ENCODE peak calls at places on chromosomes 16 and 17, in four cellular contexts. One of them, this sample, is unnamed.

GRCh38 chr17:79023886-79024771 is at the start of gene C1QTNF1:
- DNase-seq in endodermal cell: peak
- DNase-seq in PC-3: peak
- DNase-seq in heart right ventricle: peak
- DNase-seq in this sample: no peak

GRCh38 chr17:80377798-80378197 is 37.2 kb upstream of the ENDOV start:
- DNase-seq in endodermal cell: no peak
- DNase-seq in PC-3: no peak
- DNase-seq in heart right ventricle: no peak
- DNase-seq in this sample: no peak

GRCh38 chr16:79899316-79900110 is 299.0 kb upstream of the MAF start:
- DNase-seq in endodermal cell: no peak
- DNase-seq in PC-3: no peak
- DNase-seq in heart right ventricle: no peak
- DNase-seq in this sample: no peak

GRCh38 chr16:87970206-87970605 is 19.0 kb downstream of the BANP start:
- DNase-seq in endodermal cell: no peak
- DNase-seq in PC-3: no peak
- DNase-seq in heart right ventricle: no peak
- DNase-seq in this sample: no peak

GRCh38 chr17:795721-796120 is 13.6 kb downstream of the MRM3 start:
- DNase-seq in endodermal cell: peak
- DNase-seq in PC-3: no peak
- DNase-seq in heart right ventricle: no peak
- DNase-seq in this sample: no peak

GRCh38 chr17:2982854-2983636 is 80.4 kb downstream of the OR1D5 start:
- DNase-seq in endodermal cell: no peak
- DNase-seq in PC-3: no peak
- DNase-seq in heart right ventricle: peak
- DNase-seq in this sample: no peak

GRCh38 chr17:19706791-19707727 is 9.3 kb downstream of the SLC47A2 start:
- DNase-seq in endodermal cell: peak
- DNase-seq in PC-3: no peak
- DNase-seq in heart right ventricle: no peak
- DNase-seq in this sample: no peak

GRCh38 chr17:16938031-16938430 is 33.9 kb downstream of the TNFRSF13B start:
- DNase-seq in endodermal cell: peak
- DNase-seq in PC-3: no peak
- DNase-seq in heart right ventricle: no peak
- DNase-seq in this sample: no peak

GRCh38 chr16:59412275-59412841 is 678.2 kb upstream of the GOT2 start:
- DNase-seq in endodermal cell: no peak
- DNase-seq in PC-3: peak
- DNase-seq in heart right ventricle: no peak
- DNase-seq in this sample: peak

GRCh38 chr16:12754824-12755543 is 48.7 kb downstream of the CPPED1 start:
- DNase-seq in endodermal cell: no peak
- DNase-seq in PC-3: no peak
- DNase-seq in heart right ventricle: no peak
- DNase-seq in this sample: no peak

GRCh38 chr16:66308096-66308495 is 58.4 kb upstream of the CDH5 start:
- DNase-seq in endodermal cell: no peak
- DNase-seq in PC-3: no peak
- DNase-seq in heart right ventricle: no peak
- DNase-seq in this sample: no peak

GRCh38 chr17:3528604-3529511 is 28.8 kb downstream of the TRPV3 start:
- DNase-seq in endodermal cell: peak
- DNase-seq in PC-3: no peak
- DNase-seq in heart right ventricle: no peak
- DNase-seq in this sample: no peak

GRCh38 chr16:46482895-46483294 is 138.3 kb downstream of the SHCBP1 start:
- DNase-seq in endodermal cell: no peak
- DNase-seq in PC-3: no peak
- DNase-seq in heart right ventricle: no peak
- DNase-seq in this sample: no peak

GRCh38 chr16:10226672-10227306 is 44.6 kb upstream of the GRIN2A start:
- DNase-seq in endodermal cell: no peak
- DNase-seq in PC-3: no peak
- DNase-seq in heart right ventricle: no peak
- DNase-seq in this sample: no peak

GRCh38 chr17:37481001-37481665 is 8.6 kb upstream of the DUSP14 start:
- DNase-seq in endodermal cell: no peak
- DNase-seq in PC-3: no peak
- DNase-seq in heart right ventricle: no peak
- DNase-seq in this sample: no peak

GRCh38 chr17:27381007-27381501 is 75.2 kb upstream of the KSR1 start:
- DNase-seq in endodermal cell: peak
- DNase-seq in PC-3: peak
- DNase-seq in heart right ventricle: peak
- DNase-seq in this sample: no peak

GRCh38 chr17:27378482-27379200 is 77.6 kb upstream of the KSR1 start:
- DNase-seq in endodermal cell: peak
- DNase-seq in PC-3: no peak
- DNase-seq in heart right ventricle: no peak
- DNase-seq in this sample: no peak

GRCh38 chr17:27382025-27382424 is 74.2 kb upstream of the KSR1 start:
- DNase-seq in endodermal cell: peak
- DNase-seq in PC-3: no peak
- DNase-seq in heart right ventricle: no peak
- DNase-seq in this sample: no peak

GRCh38 chr17:27380551-27380950 is 75.7 kb upstream of the KSR1 start:
- DNase-seq in endodermal cell: no peak
- DNase-seq in PC-3: no peak
- DNase-seq in heart right ventricle: no peak
- DNase-seq in this sample: no peak

DNA sequence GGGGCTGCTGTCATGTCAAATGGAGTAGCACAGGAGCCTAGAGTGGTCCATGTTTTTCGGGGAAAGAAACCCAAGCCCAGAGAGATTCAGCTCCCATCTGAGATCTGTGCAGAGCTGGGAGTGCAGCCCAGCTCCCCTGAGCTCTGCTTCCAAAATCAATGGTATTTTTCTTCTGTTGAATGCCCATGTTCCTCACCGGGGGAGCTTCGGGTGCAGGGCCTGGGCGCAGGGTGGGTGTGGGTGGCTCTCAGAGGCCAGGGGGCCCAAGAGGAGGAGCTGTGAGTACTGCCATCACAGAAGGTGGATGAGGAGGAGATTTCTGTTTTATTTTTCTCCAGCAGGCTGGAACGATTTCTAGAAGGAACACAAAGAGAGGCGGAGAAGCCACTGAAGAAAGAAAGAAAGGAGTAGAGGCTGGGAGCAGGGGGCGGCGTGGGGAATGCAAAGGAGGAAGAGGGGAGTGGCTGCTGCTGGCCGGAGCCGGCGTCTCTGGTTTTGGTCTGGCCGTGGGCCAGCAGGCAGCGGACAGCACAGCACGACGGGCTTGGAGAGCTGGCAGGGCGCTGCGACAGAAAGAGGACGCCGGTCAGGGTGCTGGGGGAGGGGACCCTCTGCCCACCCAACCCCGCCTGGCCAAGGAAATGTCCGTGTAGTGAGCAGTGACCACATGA is 76.2 kb upstream of the KSR1 start:
- DNase-seq in endodermal cell: peak
- DNase-seq in PC-3: peak
- DNase-seq in heart right ventricle: peak
- DNase-seq in this sample: no peak
- H3K4me3 ChIP-seq in endodermal cell: no peak
- H3K4me3 ChIP-seq in PC-3: peak
- H3K4me3 ChIP-seq in heart right ventricle: peak
- H3K4me3 ChIP-seq in this sample: peak

DNA sequence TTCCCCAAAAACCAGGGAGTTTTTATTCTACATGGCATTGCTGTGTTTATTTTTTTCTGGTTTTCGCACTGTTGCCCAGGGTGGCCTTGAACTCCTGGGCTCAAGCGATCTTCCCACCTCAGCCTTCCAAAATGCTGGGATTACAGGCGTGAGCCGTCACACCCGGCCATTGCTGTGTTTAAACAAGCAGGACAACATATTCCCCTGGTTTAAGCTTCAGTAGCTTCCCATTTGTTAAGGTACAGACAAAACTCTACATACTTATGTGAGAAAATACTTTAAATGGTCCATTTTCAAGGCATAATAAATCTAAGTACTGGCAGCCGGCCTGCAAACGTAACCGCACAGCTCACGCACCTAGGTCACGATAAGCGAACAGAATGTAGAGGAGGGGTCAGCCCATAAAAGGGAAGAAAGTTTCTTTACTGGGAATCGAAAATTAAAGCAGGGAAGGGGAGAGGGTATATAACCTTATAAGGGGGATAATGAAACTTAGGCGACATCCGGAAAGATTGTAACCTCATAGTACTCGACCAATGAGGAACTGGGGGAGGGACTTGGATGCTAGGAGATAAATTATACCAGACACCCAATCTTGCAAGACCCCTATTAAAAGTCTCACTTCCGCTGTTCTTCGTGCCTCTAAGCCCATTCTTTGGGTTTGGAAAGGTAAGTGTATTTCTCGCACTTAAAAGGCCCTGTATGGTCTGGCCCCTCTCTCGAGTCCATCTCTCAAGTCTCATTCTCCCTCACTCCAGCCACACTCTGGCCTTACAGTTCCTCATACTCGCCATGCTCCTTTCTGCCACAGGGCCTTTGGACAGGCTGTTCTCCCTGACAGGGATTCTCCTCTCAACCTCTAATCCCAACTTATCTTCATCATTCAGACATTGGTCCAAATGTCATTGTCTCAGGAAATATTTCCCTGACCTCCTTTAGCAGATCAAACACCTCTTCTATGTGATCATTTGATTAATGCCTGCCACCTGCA is 59.2 kb downstream of the TEX14 start:
- DNase-seq in endodermal cell: no peak
- DNase-seq in PC-3: no peak
- DNase-seq in heart right ventricle: no peak
- DNase-seq in this sample: no peak
- H3K4me3 ChIP-seq in endodermal cell: peak
- H3K4me3 ChIP-seq in PC-3: peak
- H3K4me3 ChIP-seq in heart right ventricle: peak
- H3K4me3 ChIP-seq in this sample: peak

GRCh38 chr17:59311051-59311468 is 20.4 kb upstream of the YPEL2 start:
- DNase-seq in endodermal cell: peak
- DNase-seq in PC-3: peak
- DNase-seq in heart right ventricle: peak
- DNase-seq in this sample: no peak

GRCh38 chr17:59304811-59305210 is 26.6 kb upstream of the YPEL2 start:
- DNase-seq in endodermal cell: no peak
- DNase-seq in PC-3: no peak
- DNase-seq in heart right ventricle: no peak
- DNase-seq in this sample: no peak

GRCh38 chr17:59310263-59310920 is 21.1 kb upstream of the YPEL2 start:
- DNase-seq in endodermal cell: no peak
- DNase-seq in PC-3: no peak
- DNase-seq in heart right ventricle: no peak
- DNase-seq in this sample: no peak
- H3K4me3 ChIP-seq in endodermal cell: no peak
- H3K4me3 ChIP-seq in PC-3: no peak
- H3K4me3 ChIP-seq in heart right ventricle: no peak
- H3K4me3 ChIP-seq in this sample: no peak

GRCh38 chr16:31216552-31217530 is at the start of gene PYDC1:
- DNase-seq in endodermal cell: peak
- DNase-seq in PC-3: no peak
- DNase-seq in heart right ventricle: no peak
- DNase-seq in this sample: no peak
- H3K4me3 ChIP-seq in endodermal cell: peak
- H3K4me3 ChIP-seq in PC-3: peak
- H3K4me3 ChIP-seq in heart right ventricle: peak
- H3K4me3 ChIP-seq in this sample: peak

DNA sequence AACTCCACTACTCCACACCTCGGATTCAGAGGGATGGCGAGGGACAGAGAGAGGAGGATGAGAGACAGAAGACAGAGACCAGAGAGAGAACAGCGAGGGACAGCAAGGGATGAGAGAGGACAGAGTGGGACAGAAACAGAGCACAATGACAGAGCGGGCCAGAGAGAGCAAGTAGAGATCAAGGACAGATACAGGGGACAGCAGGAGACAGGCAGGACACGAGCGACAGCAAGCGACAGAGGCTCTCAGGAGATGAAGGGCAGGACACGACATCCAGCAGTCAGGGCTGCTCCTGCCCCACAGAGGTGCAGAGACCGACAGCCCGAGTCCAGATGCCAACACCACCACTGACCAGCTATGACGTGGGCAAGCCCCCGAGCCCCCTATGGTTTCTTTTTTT is 14.9 kb downstream of the CORO7 start:
- DNase-seq in endodermal cell: no peak
- DNase-seq in PC-3: no peak
- DNase-seq in heart right ventricle: no peak
- DNase-seq in this sample: no peak
- H3K4me3 ChIP-seq in endodermal cell: no peak
- H3K4me3 ChIP-seq in PC-3: no peak
- H3K4me3 ChIP-seq in heart right ventricle: no peak
- H3K4me3 ChIP-seq in this sample: no peak

GRCh38 chr17:38920374-38921291 is 4.8 kb upstream of the LASP1NB start:
- DNase-seq in endodermal cell: peak
- DNase-seq in PC-3: no peak
- DNase-seq in heart right ventricle: no peak
- DNase-seq in this sample: no peak
- H3K4me3 ChIP-seq in endodermal cell: no peak
- H3K4me3 ChIP-seq in PC-3: no peak
- H3K4me3 ChIP-seq in heart right ventricle: no peak
- H3K4me3 ChIP-seq in this sample: no peak

DNA sequence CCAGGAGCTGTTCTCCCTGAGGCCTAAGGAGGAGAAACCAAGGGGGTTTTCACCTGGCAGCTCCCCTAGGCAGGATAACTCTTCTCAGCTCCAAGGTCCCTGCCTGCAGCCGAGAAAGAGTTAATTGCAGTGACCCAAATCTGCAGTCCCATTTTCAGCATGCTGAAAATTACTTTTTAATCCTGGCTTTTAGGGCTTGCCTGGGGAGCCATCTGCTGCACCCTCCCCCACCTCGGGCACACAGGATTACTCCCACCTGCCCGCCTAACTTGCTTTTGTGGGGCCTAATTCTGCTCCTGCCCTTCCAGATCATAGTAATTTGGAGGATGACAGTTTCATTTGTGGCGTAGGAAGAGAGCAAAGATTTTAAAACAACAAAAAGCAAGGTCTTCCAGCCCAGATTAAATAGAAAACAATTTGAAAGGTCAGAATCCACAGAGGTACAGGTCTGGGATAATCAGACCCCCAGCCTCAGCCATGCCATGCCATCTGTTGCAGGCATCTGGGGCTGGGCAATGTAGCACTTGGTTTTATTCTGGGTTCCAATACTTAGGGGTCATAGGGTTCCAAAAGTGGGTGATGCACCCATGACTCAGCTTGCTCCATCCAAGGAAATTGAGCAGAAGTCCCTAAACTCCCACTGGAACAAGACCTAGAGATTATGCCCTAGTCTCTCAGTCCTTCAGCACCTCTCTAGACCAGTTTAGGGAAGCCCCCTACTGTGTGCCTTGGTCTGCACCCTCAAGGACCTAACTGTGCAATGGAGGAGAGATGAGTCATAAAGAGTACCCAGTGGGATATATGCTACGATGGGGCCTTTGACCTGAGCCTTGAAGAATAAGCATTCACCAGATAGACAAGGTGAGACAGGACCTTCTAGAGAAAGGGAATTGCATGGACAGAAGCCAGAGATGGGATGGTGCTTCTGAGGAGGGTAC is 64.5 kb upstream of the NLK start:
- DNase-seq in endodermal cell: no peak
- DNase-seq in PC-3: no peak
- DNase-seq in heart right ventricle: no peak
- DNase-seq in this sample: no peak
- H3K4me3 ChIP-seq in endodermal cell: no peak
- H3K4me3 ChIP-seq in PC-3: no peak
- H3K4me3 ChIP-seq in heart right ventricle: no peak
- H3K4me3 ChIP-seq in this sample: no peak

GRCh38 chr17:14310101-14310500 is 9.2 kb downstream of the HS3ST3B1 start:
- DNase-seq in endodermal cell: peak
- DNase-seq in PC-3: no peak
- DNase-seq in heart right ventricle: no peak
- DNase-seq in this sample: no peak
- H3K4me3 ChIP-seq in endodermal cell: peak
- H3K4me3 ChIP-seq in PC-3: no peak
- H3K4me3 ChIP-seq in heart right ventricle: peak
- H3K4me3 ChIP-seq in this sample: no peak